ENCODE peak calls at places on chromosomes 6 and 20, in four cellular contexts. I is activated naive CD4-positive, alpha-beta T cell treated with anti-CD3 and anti-CD28 coated beads, Interleukin-2, amount 50 U/mL, for 16 hours; G is lung; C is cerebellum. P is an unnamed sample.

GRCh38 chr6:50849781-50850180 is 31.1 kb downstream of the TFAP2B start:
- DNase-seq in G (no peak), C (no peak), I (no peak), P (no peak)

GRCh38 chr20:47574616-47575401 is 73.1 kb downstream of the NCOA3 start:
- DNase-seq in G (no peak), C (no peak), I (no peak), P (peak; percentile 73)

GRCh38 chr20:51445591-51445990 is 96.9 kb downstream of the NFATC2 start:
- DNase-seq in I (no peak), C (no peak), G (no peak), P (no peak)

GRCh38 chr6:161152904-161153662 is 120.8 kb downstream of the AGPAT4 start:
- DNase-seq in I (no peak), C (no peak), G (no peak), P (no peak)

GRCh38 chr6:124958149-124958548 is 4.1 kb upstream of the RNF217 start:
- DNase-seq in I (no peak), C (no peak), G (no peak), P (no peak)

GRCh38 chr6:12164508-12164770 is 125.7 kb upstream of the EDN1 start:
- DNase-seq in C (no peak), I (no peak), G (no peak), P (no peak)

GRCh38 chr6:118618676-118619377 is 32.6 kb downstream of the CEP85L start:
- DNase-seq in G (peak; percentile 50), C (peak; percentile 44), I (peak; percentile 69), P (peak; percentile 69)

GRCh38 chr20:31760457-31761240 is 21.6 kb downstream of the TPX2 start:
- DNase-seq in I (no peak), G (no peak), C (no peak), P (no peak)

GRCh38 chr6:26022737-26023136 is 60.1 kb downstream of the TRIM38 start:
- DNase-seq in I (no peak), C (no peak), G (no peak), P (no peak)

P was measured in pons.